ENCODE peak calls at places on chromosomes 12 and 14, in eight cellular contexts. A, Z, N, M, I, O, T and W are unnamed samples.

GRCh38 chr12:57270966-57271470 is 20.0 kb upstream of the STAC3 start:
- DNase-seq in A (no peak), Z (no peak), N (no peak), M (no peak), I (no peak), O (no peak), T (no peak), W (no peak)

GRCh38 chr12:8844665-8845064 is 22.2 kb downstream of the A2ML1 start:
- DNase-seq in A (peak; percentile 70), Z (no peak), N (no peak), M (peak; percentile 5), I (no peak), O (no peak), T (peak; percentile 37), W (no peak)

GRCh38 chr14:103697196-103697595 is 18.1 kb downstream of the XRCC3 start:
- DNase-seq in A (no peak), Z (no peak), N (no peak), M (no peak), I (no peak), O (no peak), T (no peak), W (no peak)

GRCh38 chr12:120905856-120906384 is 1.8 kb upstream of the SPPL3 start:
- DNase-seq in A (no peak), Z (no peak), N (no peak), M (no peak), I (no peak), O (no peak), T (no peak), W (peak; percentile 20)

GRCh38 chr12:71746983-71747611 is 7.6 kb upstream of the RAB21 start:
- DNase-seq in A (peak; percentile 82), Z (peak; percentile 29), N (peak; percentile 84), M (peak; percentile 59), I (peak; percentile 68), O (peak; percentile 38), T (no peak), W (peak; percentile 76)

GRCh38 chr12:95642583-95642982 is 91.3 kb upstream of the USP44 start:
- DNase-seq in A (no peak), Z (no peak), N (no peak), M (no peak), I (no peak), O (no peak), T (no peak), W (no peak)

GRCh38 chr12:32734952-32735351 is 20.7 kb downstream of the YARS2 start:
- DNase-seq in A (no peak), Z (no peak), N (no peak), M (no peak), I (no peak), O (no peak), T (no peak), W (no peak)

GRCh38 chr12:54700301-54700700 is 52.1 kb upstream of the DCD start:
- DNase-seq in A (no peak), Z (no peak), N (no peak), M (no peak), I (no peak), O (no peak), T (no peak), W (no peak)

DNA sequence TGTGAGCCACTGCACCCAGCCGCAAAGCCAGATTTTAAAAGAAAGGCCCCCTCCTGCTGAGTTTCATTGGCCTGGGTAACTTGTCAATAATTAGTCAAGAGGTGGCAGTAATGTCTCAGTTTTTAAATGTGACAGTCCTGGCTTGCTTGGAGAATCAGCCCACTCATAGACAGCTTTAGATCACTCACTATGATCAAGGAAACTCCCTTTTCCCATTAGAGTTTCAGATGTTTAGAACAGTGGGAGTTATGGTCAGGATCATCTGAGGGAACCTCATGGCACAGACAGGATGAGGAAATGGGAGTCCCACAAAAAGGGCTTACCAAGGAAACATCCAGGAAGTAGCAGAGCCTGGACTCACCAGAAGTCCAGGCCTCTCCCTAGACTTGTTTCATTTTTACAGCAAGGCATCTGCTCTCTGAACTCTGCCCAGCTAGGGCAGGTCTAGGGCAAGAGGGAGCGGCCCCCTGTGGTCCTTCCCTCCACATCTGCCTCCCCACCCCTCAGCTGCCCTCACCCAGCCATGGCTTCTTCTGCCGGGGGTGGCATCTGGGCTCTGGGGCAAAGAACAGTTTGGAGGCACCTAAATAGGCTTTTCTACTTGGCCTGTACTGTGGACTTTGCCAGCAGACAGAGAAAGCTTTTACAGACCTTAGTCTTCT is 11.2 kb downstream of the BCL2L14 start:
- DNase-seq in A (peak; percentile 72), Z (no peak), N (peak; percentile 48), M (peak; percentile 55), I (peak; percentile 25), O (peak; percentile 33), T (no peak), W (peak; percentile 54)
- TF ChIP-seq CTCF in A (peak; percentile 48), Z (no peak), N (peak; percentile 70), M (peak; percentile 29), I (no peak), O (peak; percentile 43), T (peak; percentile 48), W (peak; percentile 29)

GRCh38 chr14:64885555-64885954 is 5.8 kb upstream of the SPTB start:
- DNase-seq in A (no peak), Z (no peak), N (no peak), M (no peak), I (no peak), O (no peak), T (no peak), W (no peak)

GRCh38 chr14:64878775-64879634 is 702 bp downstream of the SPTB start:
- DNase-seq in A (no peak), Z (peak; percentile 44), N (no peak), M (no peak), I (no peak), O (no peak), T (peak; percentile 39), W (no peak)

GRCh38 chr14:64875350-64875749 is 4.4 kb downstream of the SPTB start:
- DNase-seq in A (no peak), Z (no peak), N (no peak), M (no peak), I (no peak), O (no peak), T (no peak), W (no peak)

GRCh38 chr14:64880382-64881121 is 845 bp upstream of the SPTB start:
- DNase-seq in A (no peak), Z (peak; percentile 74), N (no peak), M (no peak), I (no peak), O (no peak), T (peak; percentile 44), W (peak; percentile 12)

GRCh38 chr14:64879635-64880381 is at the start of gene SPTB:
- DNase-seq in A (no peak), Z (peak; percentile 71), N (no peak), M (no peak), I (no peak), O (no peak), T (peak; percentile 79), W (peak; percentile 15)
- TF ChIP-seq CTCF in A (no peak), Z (no peak), N (no peak), M (no peak), I (no peak), O (no peak), T (no peak), W (no peak)

GRCh38 chr12:64782181-64782580 is 23.0 kb upstream of the GNS start:
- DNase-seq in A (no peak), Z (no peak), N (no peak), M (no peak), I (no peak), O (no peak), T (no peak), W (no peak)

GRCh38 chr12:64779349-64779974 is 20.3 kb upstream of the GNS start:
- DNase-seq in A (no peak), Z (no peak), N (no peak), M (no peak), I (no peak), O (no peak), T (no peak), W (no peak)

GRCh38 chr12:64780220-64780530 is 21.0 kb upstream of the GNS start:
- DNase-seq in A (no peak), Z (no peak), N (no peak), M (no peak), I (no peak), O (no peak), T (no peak), W (no peak)

GRCh38 chr12:64781374-64782029 is 22.3 kb upstream of the GNS start:
- DNase-seq in A (no peak), Z (no peak), N (no peak), M (no peak), I (no peak), O (no peak), T (no peak), W (peak; percentile 51)

DNA sequence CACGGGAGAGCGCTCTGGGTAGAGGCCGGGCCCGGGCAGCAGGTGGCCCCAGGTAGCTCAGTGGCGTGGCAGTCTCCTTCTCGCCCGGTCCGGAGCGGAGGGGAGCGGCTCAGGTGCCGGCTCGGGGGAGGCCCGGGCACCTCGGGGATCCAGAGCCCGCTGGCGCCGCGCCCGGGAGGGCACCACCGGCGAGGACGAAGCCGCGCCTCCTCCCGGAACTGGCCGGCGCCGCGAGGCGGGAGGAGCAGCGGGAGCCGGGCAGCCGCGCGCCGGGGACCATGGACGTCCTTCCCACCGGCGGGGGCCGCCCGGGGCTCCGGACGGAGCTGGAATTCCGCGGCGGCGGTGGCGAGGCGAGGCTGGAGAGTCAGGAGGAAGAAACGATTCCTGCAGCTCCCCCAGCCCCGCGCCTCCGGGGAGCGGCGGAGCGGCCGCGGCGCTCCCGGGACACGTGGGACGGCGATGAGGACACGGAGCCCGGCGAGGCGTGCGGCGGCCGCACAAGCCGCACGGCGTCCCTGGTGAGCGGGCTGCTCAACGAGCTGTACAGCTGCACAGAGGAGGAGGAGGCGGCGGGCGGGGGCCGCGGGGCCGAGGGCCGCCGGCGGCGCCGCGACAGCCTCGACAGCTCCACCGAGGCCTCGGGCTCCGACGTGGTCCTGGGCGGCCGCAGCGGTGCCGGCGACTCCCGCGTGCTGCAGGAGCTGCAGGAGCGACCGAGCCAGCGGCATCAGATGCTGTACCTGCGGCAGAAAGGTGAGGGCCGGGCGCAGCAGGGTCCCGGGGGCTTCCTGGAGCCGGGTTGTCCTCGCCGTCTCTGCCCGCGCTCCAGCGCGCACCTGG is 21.5 kb upstream of the GNS start:
- DNase-seq in A (no peak), Z (peak; percentile 70), N (no peak), M (no peak), I (no peak), O (no peak), T (peak; percentile 44), W (peak; percentile 57)
- TF ChIP-seq CTCF in A (no peak), Z (no peak), N (no peak), M (no peak), I (no peak), O (no peak), T (no peak), W (no peak)

GRCh38 chr12:15591811-15592210 is 197.4 kb downstream of the EPS8 start:
- DNase-seq in A (no peak), Z (no peak), N (no peak), M (no peak), I (no peak), O (no peak), T (no peak), W (no peak)

GRCh38 chr12:15596174-15596573 is 193.0 kb downstream of the EPS8 start:
- DNase-seq in A (no peak), Z (no peak), N (no peak), M (no peak), I (no peak), O (no peak), T (no peak), W (no peak)

GRCh38 chr12:15589328-15590032 is 199.7 kb downstream of the EPS8 start:
- DNase-seq in A (peak; percentile 53), Z (no peak), N (no peak), M (no peak), I (no peak), O (no peak), T (no peak), W (no peak)

GRCh38 chr12:15590180-15590826 is 198.9 kb downstream of the EPS8 start:
- DNase-seq in A (peak; percentile 86), Z (peak; percentile 43), N (peak; percentile 73), M (peak; percentile 75), I (peak; percentile 65), O (peak; percentile 67), T (no peak), W (peak; percentile 79)

GRCh38 chr12:15592934-15593333 is 196.3 kb downstream of the EPS8 start:
- DNase-seq in A (peak; percentile 47), Z (no peak), N (no peak), M (no peak), I (no peak), O (no peak), T (no peak), W (peak; percentile 20)
- TF ChIP-seq CTCF in A (peak; percentile 43), Z (no peak), N (no peak), M (peak; percentile 30), I (no peak), O (peak; percentile 43), T (no peak), W (no peak)